ENCODE peak calls at places on chromosome 1, in nine cellular contexts. One of them, this sample, is unnamed.

GRCh38 chr1:223217781-223218180 is 74.7 kb upstream of the TLR5 start:
- DNase-seq in NCI-H1694 treated with DMSO at 0.1 percent for 48 hours: no peak
- DNase-seq in NCI-H774: no peak
- DNase-seq in fibroblast of mammary gland: no peak
- DNase-seq in CD8-positive, alpha-beta T cell: no peak
- DNase-seq in HEK293T: no peak
- DNase-seq in activated T-helper 2 cell treated with anti-CD3 and anti-CD28 coated beads, Interferon-gamma antibody, Interleukin-2, Interleukin-4, amounts not matched to agents 10 μg/mL and 5 μg/mL and 100 μg/mL, durations not matched to agents 14 hours and 24 hours and 36 hours: no peak
- DNase-seq in NCI-H1417: no peak
- DNase-seq in posterior cingulate gyrus: no peak
- DNase-seq in this sample: no peak

GRCh38 chr1:172662464-172663109 is 3.7 kb downstream of the FASLG start:
- DNase-seq in NCI-H1417: no peak
- DNase-seq in posterior cingulate gyrus: no peak
- DNase-seq in activated T-helper 2 cell treated with anti-CD3 and anti-CD28 coated beads, Interferon-gamma antibody, Interleukin-2, Interleukin-4, amounts not matched to agents 10 μg/mL and 5 μg/mL and 100 μg/mL, durations not matched to agents 14 hours and 24 hours and 36 hours: peak
- DNase-seq in fibroblast of mammary gland: peak
- DNase-seq in NCI-H774: no peak
- DNase-seq in HEK293T: peak
- DNase-seq in CD8-positive, alpha-beta T cell: peak
- DNase-seq in NCI-H1694 treated with DMSO at 0.1 percent for 48 hours: no peak
- DNase-seq in this sample: no peak

GRCh38 chr1:54461731-54462596 is 55.8 kb upstream of the SSBP3 start:
- DNase-seq in NCI-H1694 treated with DMSO at 0.1 percent for 48 hours: no peak
- DNase-seq in fibroblast of mammary gland: no peak
- DNase-seq in posterior cingulate gyrus: no peak
- DNase-seq in NCI-H1417: no peak
- DNase-seq in NCI-H774: no peak
- DNase-seq in activated T-helper 2 cell treated with anti-CD3 and anti-CD28 coated beads, Interferon-gamma antibody, Interleukin-2, Interleukin-4, amounts not matched to agents 10 μg/mL and 5 μg/mL and 100 μg/mL, durations not matched to agents 14 hours and 24 hours and 36 hours: no peak
- DNase-seq in CD8-positive, alpha-beta T cell: no peak
- DNase-seq in HEK293T: no peak
- DNase-seq in this sample: peak

GRCh38 chr1:147389532-147390184 is 147.2 kb downstream of the CHD1L start:
- DNase-seq in fibroblast of mammary gland: peak
- DNase-seq in CD8-positive, alpha-beta T cell: no peak
- DNase-seq in HEK293T: peak
- DNase-seq in NCI-H1417: peak
- DNase-seq in NCI-H1694 treated with DMSO at 0.1 percent for 48 hours: peak
- DNase-seq in posterior cingulate gyrus: no peak
- DNase-seq in NCI-H774: peak
- DNase-seq in activated T-helper 2 cell treated with anti-CD3 and anti-CD28 coated beads, Interferon-gamma antibody, Interleukin-2, Interleukin-4, amounts not matched to agents 10 μg/mL and 5 μg/mL and 100 μg/mL, durations not matched to agents 14 hours and 24 hours and 36 hours: no peak
- DNase-seq in this sample: peak

GRCh38 chr1:36154335-36154734 is 1.6 kb upstream of the MAP7D1 start:
- DNase-seq in NCI-H774: no peak
- DNase-seq in posterior cingulate gyrus: no peak
- DNase-seq in HEK293T: no peak
- DNase-seq in fibroblast of mammary gland: no peak
- DNase-seq in NCI-H1417: no peak
- DNase-seq in CD8-positive, alpha-beta T cell: no peak
- DNase-seq in activated T-helper 2 cell treated with anti-CD3 and anti-CD28 coated beads, Interferon-gamma antibody, Interleukin-2, Interleukin-4, amounts not matched to agents 10 μg/mL and 5 μg/mL and 100 μg/mL, durations not matched to agents 14 hours and 24 hours and 36 hours: no peak
- DNase-seq in NCI-H1694 treated with DMSO at 0.1 percent for 48 hours: no peak
- DNase-seq in this sample: no peak

GRCh38 chr1:8661185-8662110 is 156.0 kb downstream of the RERE start:
- DNase-seq in CD8-positive, alpha-beta T cell: no peak
- DNase-seq in NCI-H1417: no peak
- DNase-seq in NCI-H774: no peak
- DNase-seq in HEK293T: no peak
- DNase-seq in fibroblast of mammary gland: peak
- DNase-seq in activated T-helper 2 cell treated with anti-CD3 and anti-CD28 coated beads, Interferon-gamma antibody, Interleukin-2, Interleukin-4, amounts not matched to agents 10 μg/mL and 5 μg/mL and 100 μg/mL, durations not matched to agents 14 hours and 24 hours and 36 hours: no peak
- DNase-seq in posterior cingulate gyrus: no peak
- DNase-seq in NCI-H1694 treated with DMSO at 0.1 percent for 48 hours: no peak
- DNase-seq in this sample: no peak

GRCh38 chr1:24393892-24394291 is 19.7 kb downstream of the STPG1 start:
- DNase-seq in NCI-H1694 treated with DMSO at 0.1 percent for 48 hours: no peak
- DNase-seq in HEK293T: no peak
- DNase-seq in activated T-helper 2 cell treated with anti-CD3 and anti-CD28 coated beads, Interferon-gamma antibody, Interleukin-2, Interleukin-4, amounts not matched to agents 10 μg/mL and 5 μg/mL and 100 μg/mL, durations not matched to agents 14 hours and 24 hours and 36 hours: no peak
- DNase-seq in fibroblast of mammary gland: peak
- DNase-seq in NCI-H1417: peak
- DNase-seq in CD8-positive, alpha-beta T cell: no peak
- DNase-seq in NCI-H774: no peak
- DNase-seq in posterior cingulate gyrus: no peak
- DNase-seq in this sample: no peak

GRCh38 chr1:9127395-9128160 is 1.3 kb downstream of the GPR157 start:
- DNase-seq in NCI-H774: no peak
- DNase-seq in NCI-H1694 treated with DMSO at 0.1 percent for 48 hours: no peak
- DNase-seq in posterior cingulate gyrus: no peak
- DNase-seq in fibroblast of mammary gland: no peak
- DNase-seq in activated T-helper 2 cell treated with anti-CD3 and anti-CD28 coated beads, Interferon-gamma antibody, Interleukin-2, Interleukin-4, amounts not matched to agents 10 μg/mL and 5 μg/mL and 100 μg/mL, durations not matched to agents 14 hours and 24 hours and 36 hours: no peak
- DNase-seq in NCI-H1417: no peak
- DNase-seq in CD8-positive, alpha-beta T cell: no peak
- DNase-seq in HEK293T: no peak
- DNase-seq in this sample: peak

GRCh38 chr1:163874070-163874469 is 552.3 kb downstream of the NUF2 start:
- DNase-seq in NCI-H774: no peak
- DNase-seq in NCI-H1417: no peak
- DNase-seq in activated T-helper 2 cell treated with anti-CD3 and anti-CD28 coated beads, Interferon-gamma antibody, Interleukin-2, Interleukin-4, amounts not matched to agents 10 μg/mL and 5 μg/mL and 100 μg/mL, durations not matched to agents 14 hours and 24 hours and 36 hours: no peak
- DNase-seq in NCI-H1694 treated with DMSO at 0.1 percent for 48 hours: no peak
- DNase-seq in HEK293T: peak
- DNase-seq in fibroblast of mammary gland: peak
- DNase-seq in posterior cingulate gyrus: no peak
- DNase-seq in CD8-positive, alpha-beta T cell: no peak
- DNase-seq in this sample: no peak

GRCh38 chr1:155968670-155969069 is 9.7 kb downstream of the ARHGEF2 start:
- DNase-seq in fibroblast of mammary gland: no peak
- DNase-seq in posterior cingulate gyrus: peak
- DNase-seq in NCI-H774: no peak
- DNase-seq in HEK293T: no peak
- DNase-seq in activated T-helper 2 cell treated with anti-CD3 and anti-CD28 coated beads, Interferon-gamma antibody, Interleukin-2, Interleukin-4, amounts not matched to agents 10 μg/mL and 5 μg/mL and 100 μg/mL, durations not matched to agents 14 hours and 24 hours and 36 hours: no peak
- DNase-seq in NCI-H1694 treated with DMSO at 0.1 percent for 48 hours: peak
- DNase-seq in CD8-positive, alpha-beta T cell: no peak
- DNase-seq in NCI-H1417: peak
- DNase-seq in this sample: peak

GRCh38 chr1:55214903-55215193 is 316 bp downstream of the USP24 start:
- DNase-seq in activated T-helper 2 cell treated with anti-CD3 and anti-CD28 coated beads, Interferon-gamma antibody, Interleukin-2, Interleukin-4, amounts not matched to agents 10 μg/mL and 5 μg/mL and 100 μg/mL, durations not matched to agents 14 hours and 24 hours and 36 hours: no peak
- DNase-seq in HEK293T: peak
- DNase-seq in CD8-positive, alpha-beta T cell: no peak
- DNase-seq in NCI-H1694 treated with DMSO at 0.1 percent for 48 hours: no peak
- DNase-seq in NCI-H1417: peak
- DNase-seq in fibroblast of mammary gland: peak
- DNase-seq in posterior cingulate gyrus: peak
- DNase-seq in NCI-H774: peak
- DNase-seq in this sample: peak

GRCh38 chr1:86224651-86225050 is 68.1 kb upstream of the COL24A1 start:
- DNase-seq in posterior cingulate gyrus: no peak
- DNase-seq in activated T-helper 2 cell treated with anti-CD3 and anti-CD28 coated beads, Interferon-gamma antibody, Interleukin-2, Interleukin-4, amounts not matched to agents 10 μg/mL and 5 μg/mL and 100 μg/mL, durations not matched to agents 14 hours and 24 hours and 36 hours: no peak
- DNase-seq in NCI-H1694 treated with DMSO at 0.1 percent for 48 hours: no peak
- DNase-seq in NCI-H1417: no peak
- DNase-seq in CD8-positive, alpha-beta T cell: no peak
- DNase-seq in fibroblast of mammary gland: no peak
- DNase-seq in NCI-H774: no peak
- DNase-seq in HEK293T: no peak
- DNase-seq in this sample: no peak

GRCh38 chr1:68270993-68271392 is 38.7 kb upstream of the WLS start:
- DNase-seq in NCI-H1417: no peak
- DNase-seq in fibroblast of mammary gland: no peak
- DNase-seq in CD8-positive, alpha-beta T cell: no peak
- DNase-seq in posterior cingulate gyrus: no peak
- DNase-seq in activated T-helper 2 cell treated with anti-CD3 and anti-CD28 coated beads, Interferon-gamma antibody, Interleukin-2, Interleukin-4, amounts not matched to agents 10 μg/mL and 5 μg/mL and 100 μg/mL, durations not matched to agents 14 hours and 24 hours and 36 hours: no peak
- DNase-seq in NCI-H1694 treated with DMSO at 0.1 percent for 48 hours: no peak
- DNase-seq in NCI-H774: no peak
- DNase-seq in HEK293T: no peak
- DNase-seq in this sample: no peak

GRCh38 chr1:239930646-239931262 is 160.9 kb upstream of the FMN2 start:
- DNase-seq in fibroblast of mammary gland: peak
- DNase-seq in CD8-positive, alpha-beta T cell: no peak
- DNase-seq in posterior cingulate gyrus: no peak
- DNase-seq in activated T-helper 2 cell treated with anti-CD3 and anti-CD28 coated beads, Interferon-gamma antibody, Interleukin-2, Interleukin-4, amounts not matched to agents 10 μg/mL and 5 μg/mL and 100 μg/mL, durations not matched to agents 14 hours and 24 hours and 36 hours: no peak
- DNase-seq in NCI-H774: no peak
- DNase-seq in NCI-H1694 treated with DMSO at 0.1 percent for 48 hours: no peak
- DNase-seq in HEK293T: no peak
- DNase-seq in NCI-H1417: no peak
- DNase-seq in this sample: no peak

GRCh38 chr1:228314658-228315483 is 91.8 kb downstream of the TRIM11 start:
- DNase-seq in NCI-H774: no peak
- DNase-seq in posterior cingulate gyrus: no peak
- DNase-seq in HEK293T: no peak
- DNase-seq in NCI-H1417: no peak
- DNase-seq in NCI-H1694 treated with DMSO at 0.1 percent for 48 hours: no peak
- DNase-seq in activated T-helper 2 cell treated with anti-CD3 and anti-CD28 coated beads, Interferon-gamma antibody, Interleukin-2, Interleukin-4, amounts not matched to agents 10 μg/mL and 5 μg/mL and 100 μg/mL, durations not matched to agents 14 hours and 24 hours and 36 hours: no peak
- DNase-seq in fibroblast of mammary gland: no peak
- DNase-seq in CD8-positive, alpha-beta T cell: no peak
- DNase-seq in this sample: no peak

GRCh38 chr1:117895482-117896114 is 33.8 kb downstream of the GDAP2 start:
- DNase-seq in fibroblast of mammary gland: peak
- DNase-seq in NCI-H1417: peak
- DNase-seq in NCI-H1694 treated with DMSO at 0.1 percent for 48 hours: peak
- DNase-seq in HEK293T: peak
- DNase-seq in posterior cingulate gyrus: peak
- DNase-seq in activated T-helper 2 cell treated with anti-CD3 and anti-CD28 coated beads, Interferon-gamma antibody, Interleukin-2, Interleukin-4, amounts not matched to agents 10 μg/mL and 5 μg/mL and 100 μg/mL, durations not matched to agents 14 hours and 24 hours and 36 hours: peak
- DNase-seq in CD8-positive, alpha-beta T cell: peak
- DNase-seq in NCI-H774: peak
- DNase-seq in this sample: peak

GRCh38 chr1:56505792-56506191 is 73.6 kb downstream of the PLPP3 start:
- DNase-seq in posterior cingulate gyrus: no peak
- DNase-seq in NCI-H1694 treated with DMSO at 0.1 percent for 48 hours: no peak
- DNase-seq in NCI-H774: no peak
- DNase-seq in CD8-positive, alpha-beta T cell: no peak
- DNase-seq in fibroblast of mammary gland: no peak
- DNase-seq in activated T-helper 2 cell treated with anti-CD3 and anti-CD28 coated beads, Interferon-gamma antibody, Interleukin-2, Interleukin-4, amounts not matched to agents 10 μg/mL and 5 μg/mL and 100 μg/mL, durations not matched to agents 14 hours and 24 hours and 36 hours: no peak
- DNase-seq in NCI-H1417: no peak
- DNase-seq in HEK293T: no peak
- DNase-seq in this sample: no peak

GRCh38 chr1:53334781-53335180 is 6.9 kb upstream of the LRP8 start:
- DNase-seq in NCI-H1417: no peak
- DNase-seq in activated T-helper 2 cell treated with anti-CD3 and anti-CD28 coated beads, Interferon-gamma antibody, Interleukin-2, Interleukin-4, amounts not matched to agents 10 μg/mL and 5 μg/mL and 100 μg/mL, durations not matched to agents 14 hours and 24 hours and 36 hours: no peak
- DNase-seq in NCI-H774: no peak
- DNase-seq in NCI-H1694 treated with DMSO at 0.1 percent for 48 hours: no peak
- DNase-seq in posterior cingulate gyrus: no peak
- DNase-seq in fibroblast of mammary gland: no peak
- DNase-seq in HEK293T: no peak
- DNase-seq in CD8-positive, alpha-beta T cell: peak
- DNase-seq in this sample: no peak

GRCh38 chr1:230285351-230285750 is 140.8 kb downstream of the PGBD5 start:
- DNase-seq in NCI-H1417: no peak
- DNase-seq in CD8-positive, alpha-beta T cell: no peak
- DNase-seq in activated T-helper 2 cell treated with anti-CD3 and anti-CD28 coated beads, Interferon-gamma antibody, Interleukin-2, Interleukin-4, amounts not matched to agents 10 μg/mL and 5 μg/mL and 100 μg/mL, durations not matched to agents 14 hours and 24 hours and 36 hours: no peak
- DNase-seq in fibroblast of mammary gland: no peak
- DNase-seq in posterior cingulate gyrus: no peak
- DNase-seq in HEK293T: no peak
- DNase-seq in NCI-H774: no peak
- DNase-seq in NCI-H1694 treated with DMSO at 0.1 percent for 48 hours: no peak
- DNase-seq in this sample: no peak